ENCODE peak calls at places on chromosomes 1 and 21, in seven cellular contexts. O, S, R, K, W, Q and T are unnamed samples.

GRCh38 chr1:41319106-41319755 is 42.0 kb upstream of the FOXO6 start:
- DNase-seq in O (no peak), S (no peak), R (no peak), K (no peak), W (no peak), Q (no peak), T (peak)

GRCh38 chr1:44613932-44614331 is 60.3 kb downstream of the TMEM53 start:
- DNase-seq in O (no peak), S (no peak), R (no peak), K (no peak), W (no peak), Q (no peak), T (no peak)

GRCh38 chr21:45994738-45995685 is 13.4 kb downstream of the COL6A1 start:
- DNase-seq in O (no peak), S (no peak), R (peak), K (no peak), W (peak), Q (no peak), T (no peak)

GRCh38 chr21:14985306-14985705 is 79.5 kb downstream of the NRIP1 start:
- DNase-seq in O (no peak), S (no peak), R (no peak), K (no peak), W (no peak), Q (no peak), T (no peak)

GRCh38 chr1:193799948-193800690 is 613.7 kb upstream of the B3GALT2 start:
- DNase-seq in O (no peak), S (no peak), R (no peak), K (no peak), W (no peak), Q (no peak), T (no peak)

GRCh38 chr1:22978299-22978698 is 5.6 kb upstream of the LACTBL1 start:
- DNase-seq in O (no peak), S (peak), R (no peak), K (no peak), W (no peak), Q (no peak), T (no peak)

GRCh38 chr1:31793086-31793485 is 22.7 kb downstream of the SPOCD1 start:
- DNase-seq in O (no peak), S (no peak), R (no peak), K (no peak), W (peak), Q (no peak), T (no peak)

GRCh38 chr1:1033731-1034437 is 14.0 kb downstream of the AGRN start:
- DNase-seq in O (no peak), S (no peak), R (no peak), K (no peak), W (no peak), Q (no peak), T (no peak)

GRCh38 chr1:1000357-1001056 is 610 bp upstream of the HES4 start:
- DNase-seq in O (no peak), S (peak), R (peak), K (peak), W (peak), Q (no peak), T (peak)

GRCh38 chr1:45953934-45954333 is 150.5 kb downstream of the MAST2 start:
- DNase-seq in O (no peak), S (no peak), R (no peak), K (no peak), W (no peak), Q (no peak), T (no peak)